ENCODE peak calls at places on chromosomes 16 and 17, in six cellular contexts. S is stimulated activated CD4-positive, alpha-beta T cell treated with anti-CD3 and anti-CD28 coated beads, Interleukin-1b, Interleukin-23, amount 100 ng/mL, for 1 hour; T is naive thymus-derived CD4-positive, alpha-beta T cell; R is GM12864; B is stimulated activated naive B cell treated with anti-CD40 and anti-IgM and Interleukin-4, amounts not matched to agents 10 μg/mL and 1 μg/mL and 100 μg/mL, for 72 hours; W is BE2C. L is an unnamed sample.

GRCh38 chr17:48472485-48473281 is 42.7 kb upstream of the SKAP1 start:
- DNase-seq in R (no peak), W (no peak), S (no peak), T (no peak), B (no peak), L (no peak)

GRCh38 chr16:81610936-81611335 is 166.3 kb downstream of the CMIP start:
- DNase-seq in T (no peak), B (no peak), R (no peak), W (no peak), S (no peak), L (no peak)

GRCh38 chr17:7215652-7216139 is 3.9 kb downstream of the DLG4 start:
- DNase-seq in B (no peak), W (peak; percentile 23), R (no peak), T (no peak), S (no peak), L (no peak)

GRCh38 chr17:54932711-54933110 is 32.1 kb downstream of the TOM1L1 start:
- DNase-seq in T (no peak), R (no peak), S (no peak), W (no peak), B (no peak), L (no peak)

GRCh38 chr16:86651823-86652222 is 73.5 kb downstream of the FOXL1 start:
- DNase-seq in R (no peak), W (no peak), T (no peak), B (no peak), S (no peak), L (no peak)

GRCh38 chr17:79844869-79845600 is 5.8 kb upstream of the CBX4 start:
- DNase-seq in S (no peak), W (peak; percentile 71), R (no peak), T (no peak), B (no peak), L (no peak)

GRCh38 chr17:2965621-2966275 is 97.7 kb downstream of the OR1D5 start:
- DNase-seq in S (no peak), W (peak; percentile 48), B (no peak), R (no peak), T (no peak), L (peak; percentile 88)

GRCh38 chr17:63452091-63452978 is 6.2 kb upstream of the CYB561 start:
- DNase-seq in S (no peak), T (no peak), B (no peak), W (peak; percentile 36), R (no peak), L (no peak)

GRCh38 chr16:25213709-25214416 is 2.9 kb upstream of the AQP8 start:
- DNase-seq in W (no peak), R (no peak), S (no peak), B (no peak), T (no peak), L (no peak)

GRCh38 chr16:27424772-27425498 is 23.0 kb downstream of the IL21R start:
- DNase-seq in W (no peak), S (no peak), B (no peak), R (no peak), T (no peak), L (no peak)

GRCh38 chr16:48997946-48998345 is 283.7 kb downstream of the CBLN1 start:
- DNase-seq in R (no peak), T (no peak), B (no peak), S (no peak), W (no peak), L (no peak)

GRCh38 chr17:38885728-38886642 is 16.1 kb downstream of the LASP1 start:
- DNase-seq in W (peak; percentile 51), T (peak; percentile 19), S (no peak), R (no peak), B (no peak), L (no peak)

GRCh38 chr17:40550608-40551007 is 14.7 kb downstream of the CCR7 start:
- DNase-seq in S (no peak), T (no peak), W (peak; percentile 62), B (no peak), R (no peak), L (peak; percentile 39)

GRCh38 chr16:31334934-31335333 is 20.0 kb upstream of the ITGAX start:
- DNase-seq in S (no peak), R (no peak), B (no peak), W (no peak), T (no peak), L (no peak)

GRCh38 chr17:4059656-4060055 is 83.2 kb downstream of the ZZEF1 start:
- DNase-seq in T (no peak), W (no peak), S (no peak), B (no peak), R (no peak), L (no peak)

GRCh38 chr17:50629902-50630301 is 4.8 kb upstream of the ABCC3 start:
- DNase-seq in S (no peak), T (no peak), R (no peak), B (no peak), W (no peak), L (no peak)

GRCh38 chr16:27253526-27253930 is 15.0 kb downstream of the NSMCE1 start:
- DNase-seq in T (no peak), R (no peak), S (no peak), B (no peak), W (no peak), L (no peak)

GRCh38 chr17:13777003-13777402 is 175.3 kb upstream of the HS3ST3A1 start:
- DNase-seq in B (no peak), W (no peak), S (no peak), T (no peak), R (no peak), L (no peak)

GRCh38 chr17:44266402-44267164 is 1.4 kb downstream of the SLC4A1 start:
- DNase-seq in W (no peak), B (no peak), R (no peak), T (no peak), S (no peak), L (no peak)

GRCh38 chr16:19203374-19203966 is 35.4 kb downstream of the SYT17 start:
- DNase-seq in W (no peak), R (peak; percentile 12), T (no peak), S (no peak), B (no peak), L (peak; percentile 67)

GRCh38 chr17:50153650-50154575 is 3.4 kb upstream of the PPP1R9B start:
- DNase-seq in B (no peak), S (no peak), R (no peak), T (no peak), W (peak; percentile 75), L (no peak)

GRCh38 chr16:81866820-81867440 is 87.8 kb downstream of the PLCG2 start:
- DNase-seq in B (peak; percentile 53), T (no peak), R (no peak), W (no peak), S (no peak), L (peak; percentile 64)

GRCh38 chr16:57910726-57911125 is 60.2 kb downstream of the CNGB1 start:
- DNase-seq in W (no peak), B (no peak), R (no peak), T (no peak), S (no peak), L (no peak)

GRCh38 chr16:88857728-88858339 is 907 bp downstream of the TRAPPC2L start:
- DNase-seq in S (peak; percentile 26), T (peak; percentile 55), W (peak; percentile 85), R (peak; percentile 44), B (peak; percentile 60), L (peak; percentile 65)

GRCh38 chr16:11896776-11897175 is 19.0 kb downstream of the GSPT1 start:
- DNase-seq in W (no peak), T (no peak), S (no peak), R (no peak), B (no peak), L (no peak)

GRCh38 chr16:50208460-50208931 is 55.4 kb downstream of the TENT4B start:
- DNase-seq in S (no peak), W (no peak), T (no peak), B (no peak), R (no peak), L (no peak)

GRCh38 chr17:19702231-19702641 is 14.1 kb downstream of the SLC47A2 start:
- DNase-seq in R (no peak), W (no peak), S (no peak), T (no peak), B (no peak), L (no peak)

GRCh38 chr17:320139-320538 is 32.5 kb downstream of the RPH3AL start:
- DNase-seq in T (no peak), S (no peak), W (no peak), R (no peak), B (no peak), L (no peak)

GRCh38 chr16:71803305-71803690 is 5.3 kb downstream of the AP1G1 start:
- DNase-seq in W (no peak), T (no peak), S (no peak), R (no peak), B (no peak), L (no peak)

GRCh38 chr16:52591441-52592215 is 44.7 kb upstream of the TOX3 start:
- DNase-seq in S (no peak), T (no peak), W (no peak), B (no peak), R (no peak), L (no peak)

GRCh38 chr16:70430667-70431536 is 8.0 kb downstream of the ST3GAL2 start:
- DNase-seq in S (no peak), B (peak; percentile 84), T (peak; percentile 49), R (peak; percentile 95), W (no peak), L (no peak)

GRCh38 chr17:16407911-16408588 is 7.3 kb upstream of the TRPV2 start:
- DNase-seq in R (peak; percentile 87), B (peak; percentile 63), T (no peak), W (peak; percentile 69), S (no peak), L (peak; percentile 59)

GRCh38 chr16:81623365-81624102 is 155.6 kb upstream of the PLCG2 start:
- DNase-seq in R (peak; percentile 34), S (peak; percentile 35), W (peak; percentile 54), T (peak; percentile 10), B (no peak), L (no peak)

GRCh38 chr17:8650119-8650499 is 19.6 kb upstream of the MYH10 start:
- DNase-seq in S (no peak), W (no peak), T (no peak), B (no peak), R (no peak), L (no peak)

GRCh38 chr17:49997773-49998703 is 3.0 kb upstream of the DLX3 start:
- DNase-seq in W (peak; percentile 89), T (peak; percentile 70), B (peak; percentile 73), R (peak; percentile 64), S (peak; percentile 60), L (peak; percentile 84)